ENCODE peak calls at places on chromosomes 13 and 19, in five cellular contexts. H, C, E, Q and P are unnamed samples.

GRCh38 chr19:50427997-50428425 is 4.7 kb upstream of the MYBPC2 start:
- DNase-seq in Q (peak; percentile 42), E (peak; percentile 75), C (no peak), H (peak; percentile 89), P (peak; percentile 39)

GRCh38 chr19:32351807-32352630 is 6.6 kb downstream of the ZNF507 start:
- DNase-seq in E (no peak), C (no peak), Q (peak; percentile 34), H (peak; percentile 47), P (no peak)

GRCh38 chr13:37143901-37144300 is 38.4 kb upstream of the CSNK1A1L start:
- DNase-seq in H (peak; percentile 80), C (no peak), Q (peak; percentile 48), E (no peak), P (no peak)

GRCh38 chr13:111022886-111023285 is 92.2 kb upstream of the ARHGEF7 start:
- DNase-seq in Q (no peak), E (no peak), H (no peak), C (no peak), P (no peak)

GRCh38 chr13:92745233-92745632 is 481.4 kb upstream of the GPC6 start:
- DNase-seq in C (no peak), Q (no peak), E (no peak), H (no peak), P (no peak)

GRCh38 chr19:608155-609000 is 18.7 kb downstream of the HCN2 start:
- DNase-seq in C (no peak), E (no peak), H (no peak), Q (no peak), P (no peak)

GRCh38 chr19:49114630-49115363 is 627 bp downstream of the LIN7B start:
- DNase-seq in Q (no peak), H (peak; percentile 79), C (peak; percentile 74), E (peak; percentile 94), P (no peak)

GRCh38 chr13:95164830-95165229 is 136.4 kb downstream of the ABCC4 start:
- DNase-seq in Q (no peak), E (no peak), H (no peak), C (no peak), P (no peak)

GRCh38 chr13:104286566-104287290 is 1220.5 kb upstream of the SLC10A2 start:
- DNase-seq in H (no peak), E (no peak), C (no peak), Q (no peak), P (peak; percentile 14)

GRCh38 chr13:83881917-83882625 is at the start of gene SLITRK1:
- DNase-seq in H (peak; percentile 59), Q (peak; percentile 60), E (peak; percentile 82), C (peak; percentile 79), P (peak; percentile 19)

GRCh38 chr13:40394304-40394983 is 272.0 kb downstream of the FOXO1 start:
- DNase-seq in E (no peak), H (peak; percentile 38), C (no peak), Q (no peak), P (no peak)

GRCh38 chr19:53002479-53002878 is 11.2 kb upstream of the ERVV-1 start:
- DNase-seq in H (no peak), C (no peak), E (no peak), Q (no peak), P (no peak)

GRCh38 chr19:1730157-1730556 is 23.1 kb upstream of the ONECUT3 start:
- DNase-seq in Q (no peak), H (no peak), E (no peak), C (peak; percentile 42), P (no peak)

GRCh38 chr19:19602136-19602712 is 16.3 kb downstream of the PBX4 start:
- DNase-seq in Q (no peak), C (no peak), E (no peak), H (no peak), P (no peak)

GRCh38 chr13:42284068-42284467 is 12.1 kb downstream of the AKAP11 start:
- DNase-seq in E (no peak), C (no peak), H (no peak), Q (no peak), P (no peak)

GRCh38 chr19:2494084-2494446 is 18.1 kb downstream of the GADD45B start:
- DNase-seq in Q (no peak), E (peak; percentile 33), C (no peak), H (peak; percentile 89), P (no peak)

GRCh38 chr19:48533770-48534169 is 18.2 kb upstream of the SULT2B1 start:
- DNase-seq in E (no peak), C (no peak), Q (no peak), H (no peak), P (no peak)

DNA sequence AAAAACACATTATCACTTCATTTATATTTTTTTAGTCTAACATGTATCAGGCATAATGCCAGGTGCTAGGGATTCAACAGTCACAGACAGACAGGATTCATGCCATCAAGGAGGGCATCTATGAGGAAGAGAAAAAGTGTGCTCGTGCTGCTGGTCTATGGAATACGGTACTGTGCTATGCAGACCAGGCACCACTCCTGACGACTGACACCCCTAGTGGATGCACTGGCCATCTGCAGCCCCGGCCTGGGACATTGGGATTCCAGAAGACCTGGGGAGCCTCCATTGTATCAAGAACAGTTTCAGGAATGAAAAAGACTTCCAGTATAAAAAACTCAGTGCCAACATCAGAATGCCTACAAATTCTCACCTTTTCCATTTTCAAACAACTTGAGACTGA is 94.0 kb downstream of the KLF12 start:
- DNase-seq in H (peak; percentile 37), C (peak; percentile 81), E (peak; percentile 58), Q (no peak), P (no peak)
- TF ChIP-seq CTCF in H (peak; percentile 44), C (peak; percentile 78), E (peak; percentile 71), Q (peak; percentile 67), P (peak; percentile 65)

GRCh38 chr13:78709028-78709427 is 50.1 kb upstream of the OBI1 start:
- DNase-seq in Q (no peak), H (no peak), E (no peak), C (no peak), P (no peak)
- TF ChIP-seq CTCF in Q (no peak), H (no peak), E (no peak), C (no peak), P (no peak)

GRCh38 chr19:39389621-39390414 is 1.1 kb downstream of the PAF1 start:
- DNase-seq in E (no peak), H (no peak), Q (no peak), C (no peak), P (no peak)

GRCh38 chr19:39388657-39389056 is 2.2 kb downstream of the PAF1 start:
- DNase-seq in E (no peak), C (no peak), Q (no peak), H (no peak), P (no peak)

GRCh38 chr19:39390460-39390758 is 497 bp downstream of the PAF1 start:
- DNase-seq in C (no peak), E (no peak), Q (no peak), H (no peak), P (no peak)

GRCh38 chr19:39386557-39386956 is 4.3 kb downstream of the PAF1 start:
- DNase-seq in H (no peak), E (no peak), C (no peak), Q (no peak), P (no peak)

GRCh38 chr19:39390759-39391592 is at the start of the genes MED29 and PAF1:
- DNase-seq in H (peak; percentile 100), E (peak; percentile 100), C (peak; percentile 92), Q (peak; percentile 99), P (peak; percentile 97)
- TF ChIP-seq CTCF in H (no peak), E (no peak), C (no peak), Q (peak; percentile 5), P (no peak)

GRCh38 chr19:16233836-16234551 is 36.3 kb downstream of the AP1M1 start:
- DNase-seq in E (no peak), H (no peak), Q (no peak), C (no peak), P (no peak)
- TF ChIP-seq CTCF in E (no peak), H (no peak), Q (no peak), C (no peak), P (no peak)

GRCh38 chr19:47253970-47254369 is 2.4 kb upstream of the CCDC9 start:
- DNase-seq in C (no peak), H (no peak), Q (no peak), E (no peak), P (no peak)
- TF ChIP-seq CTCF in C (no peak), H (no peak), Q (no peak), E (no peak), P (no peak)

DNA sequence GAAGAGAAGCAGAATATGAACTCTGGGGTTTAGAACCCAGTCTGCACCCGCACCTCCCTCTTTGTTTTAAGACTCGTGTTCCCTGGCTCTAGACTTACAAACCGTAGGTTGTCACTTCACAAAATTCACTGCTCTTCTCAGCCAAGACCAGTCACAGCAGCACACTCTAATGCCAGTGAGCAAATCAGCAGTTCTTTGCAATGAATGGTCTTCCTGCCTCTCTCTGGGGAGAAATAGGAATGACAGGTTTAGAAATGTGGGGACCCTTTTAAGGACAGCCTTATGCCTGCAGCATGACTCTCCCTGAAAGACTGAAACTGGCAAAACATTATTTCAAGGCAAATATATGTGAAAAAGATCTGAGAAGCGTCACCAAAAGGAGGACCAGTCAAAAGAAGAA is 156.9 kb downstream of the KCTD15 start:
- DNase-seq in C (no peak), H (no peak), E (no peak), Q (no peak), P (no peak)
- TF ChIP-seq CTCF in C (no peak), H (no peak), E (no peak), Q (no peak), P (no peak)

GRCh38 chr13:30698023-30698422 is 37.3 kb upstream of the ALOX5AP start:
- DNase-seq in C (no peak), Q (peak; percentile 91), E (no peak), H (peak; percentile 41), P (no peak)
- TF ChIP-seq CTCF in C (no peak), Q (no peak), E (no peak), H (no peak), P (no peak)